ENCODE peak calls at places on chromosomes 7 and 10, in five cellular contexts. One of them, this sample, is unnamed. For H3K4me1, the result is how much of the 10 kb centered on the place peaks cover.

GRCh38 chr7:82598958-82599357 is 155.4 kb upstream of the CACNA2D1 start:
- DNase-seq in lung: no peak
- DNase-seq in IMR-90: peak
- DNase-seq in stomach: no peak
- DNase-seq in PC-9: peak
- DNase-seq in this sample: no peak

GRCh38 chr7:101243786-101244384 is 996 bp downstream of the FIS1 start:
- DNase-seq in lung: no peak
- DNase-seq in IMR-90: no peak
- DNase-seq in stomach: no peak
- DNase-seq in PC-9: no peak
- DNase-seq in this sample: no peak

GRCh38 chr10:10315989-10316388 is 701.7 kb upstream of the CELF2 start:
- DNase-seq in lung: no peak
- DNase-seq in IMR-90: no peak
- DNase-seq in stomach: no peak
- DNase-seq in PC-9: no peak
- DNase-seq in this sample: no peak

GRCh38 chr7:80463272-80463920 is 48.5 kb downstream of the GNAT3 start:
- DNase-seq in lung: no peak
- DNase-seq in IMR-90: peak
- DNase-seq in stomach: no peak
- DNase-seq in PC-9: no peak
- DNase-seq in this sample: no peak

GRCh38 chr7:44284216-44284615 is 41.2 kb downstream of the CAMK2B start:
- DNase-seq in lung: no peak
- DNase-seq in IMR-90: peak
- DNase-seq in stomach: no peak
- DNase-seq in PC-9: no peak
- DNase-seq in this sample: no peak

GRCh38 chr7:133355325-133355708 is 102.4 kb downstream of the EXOC4 start:
- DNase-seq in lung: no peak
- DNase-seq in IMR-90: peak
- DNase-seq in stomach: no peak
- DNase-seq in PC-9: no peak
- DNase-seq in this sample: no peak

GRCh38 chr7:27154901-27155815 is 1.3 kb downstream of the HOXA7 start:
- DNase-seq in lung: no peak
- DNase-seq in IMR-90: no peak
- DNase-seq in stomach: peak
- DNase-seq in PC-9: no peak
- DNase-seq in this sample: no peak

GRCh38 chr7:124459101-124460052 is 306.2 kb downstream of the GPR37 start:
- DNase-seq in lung: no peak
- DNase-seq in IMR-90: peak
- DNase-seq in stomach: no peak
- DNase-seq in PC-9: no peak
- DNase-seq in this sample: no peak

GRCh38 chr7:711093-711966 is 15.2 kb upstream of the DNAAF5 start:
- DNase-seq in lung: no peak
- DNase-seq in IMR-90: no peak
- DNase-seq in stomach: no peak
- DNase-seq in PC-9: no peak
- DNase-seq in this sample: no peak

GRCh38 chr10:17232276-17232987 is 4.4 kb downstream of the VIM start:
- DNase-seq in lung: no peak
- DNase-seq in IMR-90: peak
- DNase-seq in stomach: no peak
- DNase-seq in PC-9: no peak
- DNase-seq in this sample: no peak

DNA sequence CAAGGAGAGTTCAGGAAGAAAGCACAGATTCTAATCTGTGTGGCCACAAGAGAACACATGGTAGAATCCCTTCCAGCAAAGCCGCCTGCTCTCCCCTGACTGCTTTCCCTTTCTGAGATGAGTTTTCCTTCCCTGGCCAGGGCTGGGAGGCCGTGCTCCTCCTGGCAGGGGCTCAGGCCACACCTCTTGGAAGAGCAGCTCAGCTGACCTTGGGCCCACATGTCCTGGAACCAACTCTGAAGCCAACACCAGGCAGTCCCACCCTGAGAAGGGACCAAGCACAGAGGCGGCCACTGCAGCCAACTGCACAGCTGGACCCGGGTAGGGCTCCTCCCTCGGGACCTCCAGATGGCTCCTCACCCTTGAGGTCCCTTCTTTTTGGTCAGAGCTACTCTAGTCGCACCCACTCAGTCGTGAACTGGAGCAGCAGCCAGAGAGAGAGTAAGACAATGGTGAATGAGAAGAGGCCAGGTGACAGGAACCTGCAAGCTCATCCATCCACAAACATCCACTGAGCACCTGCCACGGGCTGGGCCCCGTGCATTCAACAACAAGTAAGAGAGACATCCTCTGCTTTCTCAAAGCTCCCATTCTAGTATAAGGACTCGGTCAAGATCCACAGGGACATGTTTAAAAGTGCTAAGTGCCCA is 40.3 kb downstream of the FAM53B start:
- DNase-seq in lung: no peak
- DNase-seq in IMR-90: no peak
- DNase-seq in stomach: peak
- DNase-seq in PC-9: no peak
- DNase-seq in this sample: no peak
- H3K4me1 ChIP-seq in lung: under half
- H3K4me1 ChIP-seq in IMR-90: under half
- H3K4me1 ChIP-seq in stomach: half or more
- H3K4me1 ChIP-seq in PC-9: under half
- H3K4me1 ChIP-seq in this sample: half or more

DNA sequence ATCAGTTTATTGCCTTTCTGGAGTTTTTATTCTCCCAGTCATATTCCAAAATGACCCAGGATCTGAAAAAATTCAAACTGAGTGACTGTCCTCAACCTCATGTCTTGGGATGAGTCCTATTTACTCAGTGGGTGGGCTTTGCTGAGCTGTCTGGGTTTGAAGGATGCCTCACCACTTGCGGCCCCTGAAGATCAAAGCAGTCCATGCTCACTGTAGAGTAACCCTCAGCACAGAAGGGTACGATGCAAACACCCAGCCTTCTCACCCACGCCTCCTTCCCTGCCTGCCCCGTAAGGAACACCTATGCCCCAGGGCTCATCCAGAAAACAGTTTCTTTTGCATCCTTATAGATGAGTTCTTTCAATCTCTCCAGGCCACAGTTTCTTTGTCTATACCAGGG is 42.2 kb upstream of the GRB10 start:
- DNase-seq in lung: no peak
- DNase-seq in IMR-90: no peak
- DNase-seq in stomach: no peak
- DNase-seq in PC-9: no peak
- DNase-seq in this sample: no peak
- TF ChIP-seq CTCF in lung: no peak
- TF ChIP-seq CTCF in IMR-90: no peak
- TF ChIP-seq CTCF in stomach: no peak
- TF ChIP-seq CTCF in PC-9: no peak
- TF ChIP-seq CTCF in this sample: no peak

GRCh38 chr7:116218051-116218645 is 7.8 kb downstream of the TES start:
- DNase-seq in lung: no peak
- DNase-seq in IMR-90: peak
- DNase-seq in stomach: peak
- DNase-seq in PC-9: peak
- DNase-seq in this sample: no peak

GRCh38 chr7:116216956-116217570 is 6.7 kb downstream of the TES start:
- DNase-seq in lung: no peak
- DNase-seq in IMR-90: peak
- DNase-seq in stomach: no peak
- DNase-seq in PC-9: peak
- DNase-seq in this sample: no peak

GRCh38 chr7:116218747-116219146 is 8.4 kb downstream of the TES start:
- DNase-seq in lung: no peak
- DNase-seq in IMR-90: no peak
- DNase-seq in stomach: no peak
- DNase-seq in PC-9: no peak
- DNase-seq in this sample: no peak

GRCh38 chr7:116222501-116222900 is 12.2 kb downstream of the TES start:
- DNase-seq in lung: no peak
- DNase-seq in IMR-90: no peak
- DNase-seq in stomach: no peak
- DNase-seq in PC-9: no peak
- DNase-seq in this sample: no peak

DNA sequence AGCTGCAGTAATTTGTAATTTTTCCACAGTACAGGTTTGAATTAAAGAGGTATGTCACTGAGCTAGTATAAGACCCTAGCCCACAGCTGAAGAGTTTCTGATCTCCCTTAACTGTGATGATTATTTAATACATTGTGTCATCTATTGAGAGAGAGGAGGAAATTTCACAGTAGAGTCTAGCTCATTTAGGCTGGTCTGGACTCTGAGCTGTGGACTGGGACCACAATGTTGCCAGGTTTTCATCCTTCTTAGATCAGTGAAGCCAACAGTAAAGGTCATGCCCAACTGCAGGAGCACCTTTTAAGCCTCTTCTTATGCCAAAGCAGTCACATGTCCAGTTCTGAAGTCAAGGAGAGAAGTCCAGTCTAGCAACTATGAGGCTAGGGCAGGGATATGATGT is 8.9 kb downstream of the TES start:
- DNase-seq in lung: no peak
- DNase-seq in IMR-90: no peak
- DNase-seq in stomach: no peak
- DNase-seq in PC-9: no peak
- DNase-seq in this sample: no peak
- H3K4me1 ChIP-seq in lung: under half
- H3K4me1 ChIP-seq in IMR-90: under half
- H3K4me1 ChIP-seq in stomach: under half
- H3K4me1 ChIP-seq in PC-9: half or more
- H3K4me1 ChIP-seq in this sample: under half

DNA sequence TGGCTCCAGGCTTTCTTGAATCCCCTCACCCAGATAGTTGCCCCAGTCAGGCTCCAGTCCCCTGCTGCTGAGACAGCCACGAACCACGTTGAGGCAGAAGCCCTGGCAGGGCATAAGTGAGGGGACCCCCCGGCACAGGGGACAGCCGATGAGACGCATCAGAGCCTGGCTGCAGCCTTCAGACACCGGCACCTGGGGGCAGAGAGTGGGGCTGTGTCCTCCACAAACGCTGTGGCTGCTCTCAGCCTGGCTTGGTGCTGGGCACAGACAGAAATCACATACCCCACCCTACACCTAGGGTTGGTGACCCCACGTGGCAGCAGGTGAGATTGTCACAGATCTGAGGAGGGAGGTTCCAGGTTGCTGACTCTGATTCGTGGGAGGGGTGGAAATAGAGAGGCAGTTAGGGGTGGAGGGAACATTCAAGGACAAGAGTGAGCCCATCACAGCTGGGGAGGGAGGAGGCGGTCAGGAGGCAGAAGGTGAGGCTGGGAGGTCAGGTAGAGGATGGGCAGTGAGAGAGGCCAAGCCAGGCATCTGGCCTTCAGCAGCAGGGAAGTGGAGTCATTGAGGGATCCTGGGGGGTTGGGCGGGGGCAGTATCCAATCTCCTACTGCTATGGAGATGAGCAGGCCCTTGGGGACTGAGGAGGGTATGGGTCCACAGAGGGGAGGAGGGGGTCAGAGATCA is 3.2 kb downstream of the GPC2 start:
- DNase-seq in lung: no peak
- DNase-seq in IMR-90: no peak
- DNase-seq in stomach: no peak
- DNase-seq in PC-9: no peak
- DNase-seq in this sample: no peak
- TF ChIP-seq CTCF in lung: no peak
- TF ChIP-seq CTCF in IMR-90: no peak
- TF ChIP-seq CTCF in stomach: no peak
- TF ChIP-seq CTCF in PC-9: no peak
- TF ChIP-seq CTCF in this sample: no peak